ENCODE peak calls at places on chromosomes 5 and 9, in six cellular contexts. G is H1, B is HepG2, K is K562, M is GM12878, H is GM12891. E is an unnamed sample.

GRCh38 chr5:112186401-112186990 is 232.6 kb downstream of the EPB41L4A start:
- DNase-seq in M (no peak), G (no peak), H (no peak), K (peak; percentile 21), B (peak; percentile 35), E (no peak)

GRCh38 chr9:95167998-95168397 is 149.5 kb downstream of the FANCC start:
- DNase-seq in G (peak; percentile 87), K (peak; percentile 53), B (peak; percentile 58), H (no peak), M (no peak), E (no peak)

GRCh38 chr9:83299556-83299955 is 236.6 kb upstream of the RASEF start:
- DNase-seq in G (no peak), M (no peak), H (no peak), B (no peak), K (no peak), E (no peak)

GRCh38 chr9:76773051-76773450 is 8.8 kb downstream of the PCA3 start:
- DNase-seq in H (no peak), K (no peak), B (no peak), G (no peak), M (no peak), E (no peak)

GRCh38 chr9:128203024-128203841 is at the start of gene DNM1:
- DNase-seq in H (peak; percentile 99), B (no peak), G (peak; percentile 82), M (no peak), K (peak; percentile 100), E (peak; percentile 98)

GRCh38 chr5:120446896-120447295 is 17.2 kb upstream of the PRR16 start:
- DNase-seq in B (no peak), G (no peak), K (no peak), M (no peak), H (no peak), E (no peak)

GRCh38 chr9:124251605-124252366 is 6.0 kb upstream of the NEK6 start:
- DNase-seq in G (no peak), B (no peak), H (no peak), K (no peak), M (no peak), E (no peak)

GRCh38 chr5:127089206-127089605 is 15.9 kb upstream of the C5orf63 start:
- DNase-seq in K (no peak), G (no peak), H (no peak), B (no peak), M (no peak), E (no peak)

GRCh38 chr9:131595771-131596743 is 50.7 kb downstream of the PRRT1B start:
- DNase-seq in G (no peak), B (no peak), H (no peak), K (no peak), M (no peak), E (no peak)

DNA sequence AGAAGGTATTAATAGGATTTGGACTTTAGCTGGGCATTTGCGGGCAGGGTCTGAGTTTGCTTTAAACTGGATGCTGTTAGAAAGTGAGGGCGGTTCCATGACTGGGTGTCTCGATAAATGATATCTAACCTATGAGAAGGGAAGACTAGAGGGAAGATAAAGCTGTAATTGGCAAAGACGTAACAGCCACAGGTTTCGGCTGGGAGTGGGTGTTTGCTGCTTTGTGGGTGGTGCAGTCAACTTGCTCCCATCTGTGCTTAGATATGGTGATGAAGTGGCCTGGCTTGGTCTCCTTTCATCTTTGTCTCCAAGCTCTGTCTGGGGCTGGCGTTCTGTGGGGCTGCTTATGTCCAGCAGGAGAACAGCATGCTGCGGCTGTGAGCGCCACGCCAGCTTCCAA is 23.3 kb downstream of the OR2V1 start:
- DNase-seq in B (no peak), G (no peak), K (no peak), H (no peak), M (no peak), E (no peak)
- TF ChIP-seq POLR2A in B (no peak), G (no peak), K (no peak), H (no peak), M (no peak), E (no peak)

GRCh38 chr5:157215143-157215825 is 34.6 kb downstream of the ITK start:
- DNase-seq in G (no peak), H (no peak), K (no peak), B (no peak), M (peak; percentile 61), E (no peak)

GRCh38 chr5:157215826-157216167 is 35.2 kb downstream of the ITK start:
- DNase-seq in G (no peak), H (no peak), K (no peak), M (no peak), B (no peak), E (no peak)

GRCh38 chr5:157219491-157220271 is 39.0 kb downstream of the ITK start:
- DNase-seq in M (peak; percentile 50), H (no peak), G (no peak), B (no peak), K (no peak), E (no peak)

GRCh38 chr5:157216395-157217142 is 35.9 kb downstream of the ITK start:
- DNase-seq in K (no peak), H (no peak), M (no peak), B (no peak), G (no peak), E (no peak)

GRCh38 chr5:157217289-157218024 is 36.8 kb downstream of the ITK start:
- DNase-seq in H (no peak), G (no peak), K (no peak), B (no peak), M (no peak), E (no peak)
- TF ChIP-seq TAF1 in H (no peak), G (no peak), K (no peak), B (no peak), M (no peak), E (no peak)

DNA sequence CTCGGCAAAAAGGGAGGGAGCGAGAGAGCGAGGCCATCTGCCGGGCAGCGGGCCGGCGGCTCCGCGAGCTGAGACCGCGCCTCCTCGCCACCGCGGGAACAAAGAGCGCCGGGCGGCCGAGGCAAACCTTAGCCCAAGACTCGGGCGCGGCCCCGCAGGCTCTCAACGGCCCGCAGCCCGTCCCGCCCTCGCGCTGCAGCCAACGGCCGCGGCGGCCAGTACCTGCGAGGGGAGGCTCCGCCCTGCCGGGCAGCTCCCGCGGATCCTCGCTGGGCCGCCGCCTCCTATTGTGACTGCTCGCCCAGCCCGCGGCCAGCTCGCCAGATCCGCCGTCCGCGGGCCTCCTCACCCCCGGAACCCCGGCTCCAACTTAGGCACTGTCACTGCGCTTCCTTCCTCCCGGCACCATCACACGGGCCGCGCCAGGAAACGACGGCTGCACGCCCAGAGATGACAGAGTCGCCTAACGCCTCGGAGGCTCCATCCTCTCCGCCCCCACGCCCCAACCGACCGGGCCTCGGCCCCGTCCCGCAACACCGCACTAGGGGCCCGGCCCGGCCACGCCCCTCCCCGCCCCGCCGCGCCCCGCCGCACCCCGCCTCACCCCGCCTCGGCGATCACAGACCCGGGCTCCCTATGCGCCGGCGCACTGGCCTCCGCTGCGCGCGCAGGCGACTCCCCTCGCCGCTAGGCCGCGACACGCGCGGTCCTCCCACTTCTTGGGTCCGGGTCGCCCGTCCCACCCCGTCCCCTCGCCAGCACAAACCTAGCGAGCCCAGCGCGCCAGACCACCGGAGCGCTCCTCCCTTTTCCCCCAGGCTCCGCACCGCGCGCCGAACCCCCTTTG is 486 bp upstream of the RNF38 start:
- DNase-seq in G (peak; percentile 89), K (peak; percentile 91), M (peak; percentile 42), H (peak; percentile 86), B (peak; percentile 77), E (peak; percentile 83)
- TF ChIP-seq POLR2A in G (peak; percentile 83), K (peak; percentile 74), M (peak; percentile 88), H (peak; percentile 72), B (peak; percentile 64), E (peak; percentile 81)

DNA sequence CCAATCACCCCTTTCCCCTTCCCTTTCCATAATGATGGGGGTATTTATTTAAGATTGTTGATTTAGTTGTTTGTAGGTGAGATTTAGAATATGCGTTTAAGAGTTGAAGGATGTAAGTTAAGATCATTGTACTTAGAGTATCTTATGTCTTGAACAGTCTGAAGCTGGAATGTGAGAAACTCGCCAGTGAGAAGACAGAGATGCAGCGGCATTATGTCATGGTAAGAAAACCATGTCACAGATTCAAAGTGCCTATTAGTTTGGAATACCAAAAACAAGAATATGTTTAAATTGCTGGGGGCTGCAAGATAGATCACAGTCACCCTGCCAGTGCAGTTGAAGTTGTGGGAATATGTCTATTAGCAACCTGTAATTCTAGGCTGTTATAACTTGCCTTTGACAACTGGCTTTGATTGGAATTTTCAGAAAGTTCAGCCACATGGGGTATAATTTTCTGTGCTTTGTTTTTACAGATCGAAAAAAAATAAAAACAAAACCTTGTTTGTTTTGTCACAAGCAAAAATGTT is 3.0 kb downstream of the TLE4 start:
- DNase-seq in K (no peak), B (no peak), M (no peak), H (no peak), G (no peak), E (no peak)
- TF ChIP-seq TAF1 in K (no peak), B (no peak), M (no peak), H (no peak), G (no peak), E (no peak)

DNA sequence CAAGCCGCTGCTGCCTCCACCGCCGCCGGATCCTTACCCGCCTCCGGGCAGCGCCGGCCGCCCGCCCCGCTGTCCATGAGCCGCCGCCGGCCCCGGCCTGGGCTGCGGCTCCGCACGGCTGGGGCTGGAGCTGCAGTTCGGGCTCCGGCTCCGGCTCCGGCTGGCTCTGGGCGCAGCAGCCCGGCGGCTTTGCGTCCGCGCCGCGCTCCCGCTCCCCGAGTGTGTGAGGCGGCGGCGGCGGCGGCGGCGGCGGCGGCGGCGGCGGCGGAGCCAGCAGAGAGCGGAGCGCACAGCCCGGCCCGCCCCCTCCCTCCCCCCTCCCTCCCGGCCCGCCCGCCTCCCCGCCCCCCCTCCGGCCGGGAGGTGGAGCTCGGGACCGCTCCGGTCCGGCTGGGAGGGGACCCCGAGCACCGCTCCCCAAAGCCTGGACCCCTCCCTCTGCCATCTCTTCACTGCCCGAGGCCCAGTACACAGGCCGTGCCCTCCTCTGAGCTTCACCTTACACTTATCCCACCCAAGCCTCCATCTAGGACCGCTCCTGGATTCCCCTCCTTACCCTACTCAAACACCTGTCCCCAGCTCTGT is at the start of gene PCDH1:
- DNase-seq in M (no peak), G (no peak), B (no peak), K (peak; percentile 81), H (no peak), E (no peak)
- TF ChIP-seq POLR2A in M (no peak), G (no peak), B (no peak), K (no peak), H (no peak), E (no peak)

DNA sequence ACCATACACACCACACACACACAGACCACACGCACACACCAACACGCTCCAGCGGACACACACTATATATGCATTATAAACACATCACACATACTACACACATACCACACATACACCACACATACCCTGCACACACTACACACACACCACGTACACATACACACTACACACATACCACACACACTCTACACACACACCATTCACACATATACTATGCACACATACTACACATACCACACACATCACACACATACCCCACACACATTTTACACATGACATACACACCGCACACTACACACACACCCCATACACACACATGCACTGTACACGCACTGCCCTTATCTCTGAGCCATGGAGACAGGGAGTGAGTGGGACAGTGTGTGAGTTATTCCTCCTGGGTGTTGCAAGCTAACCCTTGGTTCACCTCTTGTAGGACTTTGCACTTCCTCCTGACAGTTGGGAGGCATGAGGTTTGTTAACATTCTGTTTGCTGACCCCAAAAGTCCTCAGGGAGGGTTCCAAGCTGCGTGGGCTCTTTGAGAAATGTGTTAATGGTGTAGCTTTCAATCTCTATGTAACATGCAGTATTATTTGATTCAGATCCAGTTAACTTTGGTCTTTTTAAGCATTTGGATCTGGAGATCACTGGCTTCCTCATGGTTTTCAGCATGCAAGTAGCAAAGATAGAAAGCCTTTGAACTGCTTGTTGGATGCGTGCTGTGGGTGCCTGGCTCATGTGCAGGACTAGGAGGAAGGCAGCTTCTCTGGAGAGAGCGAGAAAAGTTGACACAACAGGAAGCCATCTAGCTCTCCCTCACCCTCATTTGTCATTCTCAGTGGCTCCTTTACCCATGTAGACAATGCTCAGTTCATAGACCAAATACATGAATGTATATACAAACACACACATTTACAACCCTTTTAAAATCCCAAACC is 13.7 kb downstream of the IL31RA start:
- DNase-seq in H (no peak), K (no peak), M (no peak), G (no peak), B (peak; percentile 63), E (no peak)
- TF ChIP-seq TAF1 in H (no peak), K (no peak), M (no peak), G (no peak), B (no peak), E (no peak)